ENCODE peak calls at places on chromosomes 11 and 22, in five cellular contexts. N is spleen, F is ovary, E is A549, K is SK-N-SH. X is an unnamed sample.

GRCh38 chr22:44366372-44367310 is 53.9 kb upstream of the SHISAL1 start:
- DNase-seq in F (peak; percentile 37), E (no peak), K (no peak), N (peak; percentile 73), X (no peak)

GRCh38 chr11:96524475-96524874 is 134.7 kb downstream of the JRKL start:
- DNase-seq in N (no peak), F (no peak), E (no peak), K (no peak), X (no peak)

GRCh38 chr11:11998091-11998781 is 10.2 kb downstream of the DKK3 start:
- DNase-seq in E (peak; percentile 62), F (no peak), K (no peak), N (no peak), X (no peak)

GRCh38 chr11:70082829-70083228 is 4.7 kb downstream of the ANO1 start:
- DNase-seq in N (no peak), K (no peak), F (no peak), E (peak; percentile 21), X (no peak)

GRCh38 chr22:46315976-46316375 is 19.3 kb downstream of the GTSE1 start:
- DNase-seq in N (peak; percentile 55), K (no peak), F (no peak), E (no peak), X (no peak)

GRCh38 chr11:125358254-125358840 is 137.7 kb downstream of the FEZ1 start:
- DNase-seq in N (no peak), K (no peak), E (no peak), F (no peak), X (no peak)

GRCh38 chr11:91163619-91164451 is 941.0 kb upstream of the CHORDC1 start:
- DNase-seq in N (no peak), E (peak; percentile 44), K (peak; percentile 28), F (peak; percentile 43), X (no peak)

GRCh38 chr11:58495906-58496305 is 12.0 kb downstream of the OR5B21 start:
- DNase-seq in N (no peak), F (no peak), K (no peak), E (no peak), X (no peak)

GRCh38 chr11:64436025-64436424 is 77.1 kb downstream of the RPS6KA4 start:
- DNase-seq in K (no peak), F (no peak), N (no peak), E (no peak), X (no peak)

GRCh38 chr22:22922954-22923319 is 35.3 kb downstream of the IGLL5 start:
- DNase-seq in K (no peak), E (no peak), F (no peak), N (no peak), X (no peak)

GRCh38 chr11:114566273-114566672 is 6.6 kb upstream of the NXPE1 start:
- DNase-seq in N (no peak), F (no peak), E (no peak), K (no peak), X (no peak)

GRCh38 chr11:57307666-57308270 is 17.0 kb downstream of the TNKS1BP1 start:
- DNase-seq in E (no peak), N (no peak), F (no peak), K (no peak), X (no peak)

GRCh38 chr11:1050581-1051355 is 14.2 kb upstream of the MUC6 start:
- DNase-seq in N (peak; percentile 92), E (peak; percentile 79), K (peak; percentile 95), F (peak; percentile 78), X (no peak)

DNA sequence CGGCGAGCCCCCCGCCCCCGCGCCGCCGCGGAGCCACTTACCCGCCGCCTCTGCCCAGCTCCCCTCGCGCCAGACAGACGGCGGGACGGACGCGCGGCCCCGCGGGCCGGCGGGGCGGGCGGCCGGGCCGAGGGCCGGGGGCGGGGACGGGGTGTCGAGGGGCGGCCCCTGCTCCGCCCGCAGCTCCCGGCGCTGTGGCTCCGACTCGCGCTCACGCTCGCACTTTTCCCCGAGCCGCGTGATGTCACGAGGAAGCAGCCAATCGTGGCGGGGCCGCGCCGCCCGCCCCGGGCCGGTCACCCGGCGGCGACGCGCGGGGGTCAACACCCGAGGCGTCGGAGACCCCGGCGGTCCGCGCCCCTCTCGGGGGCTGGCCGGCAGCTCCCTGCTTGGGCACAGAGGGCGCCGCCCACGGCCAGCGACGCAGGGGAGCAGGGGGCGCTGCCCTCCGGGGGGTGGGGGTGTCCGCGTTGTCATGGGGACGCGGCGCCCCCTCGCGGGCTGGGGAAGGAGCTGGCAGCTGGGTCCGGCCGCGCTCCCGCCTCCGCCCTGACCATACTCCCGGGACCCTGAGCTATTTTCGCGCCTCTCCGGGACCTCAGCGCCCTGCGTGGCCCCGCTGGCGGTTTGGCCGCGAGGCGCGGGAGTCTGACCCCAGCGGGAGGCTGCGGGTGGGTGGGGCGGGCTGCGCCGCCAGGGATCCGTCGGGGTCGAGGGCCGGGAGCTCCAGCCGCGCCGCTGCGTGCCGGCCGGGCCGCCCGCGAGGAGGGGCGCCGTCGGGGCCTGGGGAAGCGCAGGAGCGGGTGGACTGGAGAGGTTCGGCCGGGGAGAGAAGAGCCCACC is at the start of gene CHRM4:
- DNase-seq in K (peak; percentile 94), F (peak; percentile 53), N (peak; percentile 75), E (peak; percentile 65), X (no peak)
- TF ChIP-seq CTCF in K (peak; percentile 51), F (no peak), N (no peak), E (peak; percentile 74), X (no peak)

GRCh38 chr11:17276236-17277023 is at the start of gene NUCB2:
- DNase-seq in N (peak; percentile 99), F (peak; percentile 98), K (peak; percentile 96), E (peak; percentile 95), X (peak; percentile 91)

GRCh38 chr11:17273668-17274321 is 2.7 kb upstream of the NUCB2 start:
- DNase-seq in K (no peak), E (peak; percentile 43), N (no peak), F (no peak), X (no peak)

GRCh38 chr11:17277024-17277584 is 565 bp downstream of the NUCB2 start:
- DNase-seq in F (no peak), N (no peak), K (no peak), E (peak; percentile 24), X (no peak)

GRCh38 chr11:17272823-17273222 is 3.7 kb upstream of the NUCB2 start:
- DNase-seq in F (no peak), K (no peak), N (no peak), E (no peak), X (no peak)

DNA sequence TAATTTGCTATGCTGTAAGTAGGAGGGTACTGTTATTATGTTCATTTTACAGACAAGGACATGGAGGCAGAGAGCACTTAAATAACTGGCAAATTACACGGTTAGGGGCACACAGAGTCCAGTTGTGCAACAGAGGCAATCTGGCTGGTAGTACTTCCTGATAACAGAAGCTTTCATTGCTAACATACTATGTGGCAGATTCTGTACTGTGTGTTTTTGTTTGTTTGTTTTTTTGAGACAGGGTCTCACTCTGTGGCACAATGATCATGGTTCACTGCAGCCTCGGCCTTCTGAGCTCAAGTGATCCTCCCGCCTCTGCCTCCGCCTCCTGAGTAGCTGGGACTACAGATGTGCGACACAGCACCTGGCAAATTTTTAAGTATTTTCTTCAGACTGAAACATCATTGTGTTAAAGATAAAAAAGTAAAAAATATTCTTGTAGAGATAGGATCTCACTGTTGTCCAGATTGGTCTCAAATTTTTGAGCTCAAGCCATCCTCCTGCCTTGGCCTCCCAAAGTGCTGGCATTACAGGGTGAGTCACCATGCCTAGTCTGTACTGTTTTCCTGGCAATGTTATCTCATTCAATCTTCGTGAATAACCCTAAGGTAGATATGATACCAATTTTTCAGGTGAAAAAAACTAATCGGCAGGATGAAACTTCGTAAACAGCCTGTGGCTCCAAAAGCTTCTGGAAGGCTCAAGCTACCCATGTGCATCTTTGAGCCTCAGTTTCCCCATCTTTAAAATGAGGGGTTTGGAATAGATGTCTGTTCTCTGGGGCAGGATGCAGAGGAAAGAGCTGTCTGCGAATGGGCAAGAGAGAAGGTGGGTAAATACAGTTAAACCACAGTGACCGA is 933 bp upstream of the NUCB2 start:
- DNase-seq in F (no peak), E (no peak), K (no peak), N (no peak), X (no peak)
- H3K4me1 ChIP-seq in F (no peaks in the 10 kb centered on the region), E (peaks cover 11% of the 10 kb centered on the region), K (peaks cover 3% of the 10 kb centered on the region), N (peaks cover 13% of the 10 kb centered on the region), X (peaks cover 4% of the 10 kb centered on the region)

GRCh38 chr22:42090596-42091445 is at the start of gene NDUFA6:
- DNase-seq in E (peak; percentile 98), F (peak; percentile 98), N (peak; percentile 100), K (peak; percentile 91), X (peak; percentile 98)

GRCh38 chr22:42083119-42083518 is 3.6 kb downstream of the SMDT1 start:
- DNase-seq in N (no peak), E (no peak), K (no peak), F (no peak), X (no peak)

GRCh38 chr22:42084874-42085273 is 5.4 kb downstream of the SMDT1 start:
- DNase-seq in F (no peak), E (no peak), N (no peak), K (no peak), X (no peak)

GRCh38 chr22:42091446-42091764 is 833 bp upstream of the NDUFA6 start:
- DNase-seq in F (no peak), E (no peak), K (no peak), N (no peak), X (no peak)

DNA sequence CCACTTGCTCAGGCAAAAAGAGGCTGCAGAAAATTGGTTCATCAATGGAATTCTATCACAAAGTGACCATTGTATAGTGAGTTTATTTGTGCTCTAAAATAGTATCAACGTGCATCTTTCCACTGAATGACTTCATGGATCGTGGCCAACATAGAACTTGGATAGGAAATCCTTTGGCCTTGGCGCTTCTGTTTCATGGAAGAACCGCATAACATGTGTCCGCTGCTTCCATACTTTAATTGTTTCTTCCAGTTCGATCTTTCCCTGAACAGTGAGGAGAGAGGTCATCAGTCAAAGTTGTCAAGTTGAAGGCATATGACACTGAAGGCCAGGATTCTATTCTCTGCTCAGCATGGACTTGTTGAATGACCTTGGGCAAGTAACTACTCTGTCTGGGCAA is 4.5 kb downstream of the NDUFA6 start:
- DNase-seq in K (no peak), N (no peak), E (no peak), F (no peak), X (no peak)
- TF ChIP-seq CTCF in K (no peak), N (no peak), E (no peak), F (no peak), X (no peak)

GRCh38 chr22:42643632-42644421 is 3.4 kb upstream of the ATP5MGL start:
- DNase-seq in K (no peak), E (no peak), F (no peak), N (no peak), X (no peak)
- H3K4me1 ChIP-seq in K (peaks cover 6% of the 10 kb centered on the region), E (peaks cover 27% of the 10 kb centered on the region), F (peaks cover 50% of the 10 kb centered on the region), N (peaks cover 65% of the 10 kb centered on the region), X (peaks cover 60% of the 10 kb centered on the region)

DNA sequence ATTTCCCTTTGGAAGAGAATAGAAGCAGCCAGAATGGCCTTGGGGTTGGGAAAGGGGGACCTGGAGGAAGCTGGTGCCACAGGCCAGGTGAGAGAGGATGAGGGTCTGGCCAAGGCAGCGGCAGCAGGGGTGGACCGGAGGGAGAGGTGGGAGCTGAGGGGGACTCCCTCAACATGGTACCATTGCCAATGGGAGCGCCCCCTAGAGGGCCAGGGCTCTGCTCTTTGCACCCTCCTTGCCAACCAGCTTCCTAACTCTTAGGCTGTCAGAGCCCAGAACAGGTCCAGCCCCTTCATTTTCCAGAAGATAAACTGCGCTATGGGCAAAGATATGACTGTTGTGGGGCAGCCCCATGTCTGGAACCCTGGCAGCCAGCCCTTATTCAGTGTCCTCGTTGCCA is 185.0 kb downstream of the GRIK4 start:
- DNase-seq in K (no peak), E (no peak), N (no peak), F (no peak), X (no peak)
- TF ChIP-seq CTCF in K (peak; percentile 33), E (no peak), N (no peak), F (no peak), X (no peak)

GRCh38 chr11:102599642-102600261 is 25.4 kb downstream of the MMP20 start:
- DNase-seq in N (no peak), E (peak; percentile 94), K (no peak), F (no peak), X (no peak)
- H3K4me1 ChIP-seq in N (no peaks in the 10 kb centered on the region), E (peaks cover 43% of the 10 kb centered on the region), K (no peaks in the 10 kb centered on the region), F (no peaks in the 10 kb centered on the region), X (peaks cover 14% of the 10 kb centered on the region)

GRCh38 chr22:49992921-49993648 is 19.5 kb downstream of the IL17REL start:
- DNase-seq in F (peak; percentile 45), E (peak; percentile 65), N (peak; percentile 94), K (peak; percentile 85), X (peak; percentile 2)
- TF ChIP-seq CTCF in F (no peak), E (peak; percentile 60), N (peak; percentile 84), K (peak; percentile 57), X (peak; percentile 60)

X was measured in thoracic aorta.